ENCODE peak calls at places on chromosomes 7 and 10, in five cellular contexts. One of them, this sample, is unnamed.

GRCh38 chr10:88385601-88386203 is 197.4 kb downstream of the RNLS start:
- DNase-seq in NCI-H345: no peak
- DNase-seq in AG04449: no peak
- DNase-seq in hypothalamus: no peak
- DNase-seq in D341Med: peak
- DNase-seq in this sample: no peak

GRCh38 chr10:12394236-12395033 is 45.1 kb downstream of the CAMK1D start:
- DNase-seq in AG04449: no peak
- DNase-seq in D341Med: no peak
- DNase-seq in NCI-H345: no peak
- DNase-seq in hypothalamus: no peak
- DNase-seq in this sample: no peak

GRCh38 chr7:28754027-28754426 is 204.1 kb downstream of the TRIL start:
- DNase-seq in hypothalamus: peak
- DNase-seq in D341Med: no peak
- DNase-seq in NCI-H345: no peak
- DNase-seq in AG04449: no peak
- DNase-seq in this sample: no peak

GRCh38 chr7:110442386-110442837 is 648.5 kb upstream of the LRRN3 start:
- DNase-seq in hypothalamus: peak
- DNase-seq in NCI-H345: peak
- DNase-seq in D341Med: peak
- DNase-seq in AG04449: no peak
- DNase-seq in this sample: no peak

GRCh38 chr10:26697163-26697921 is at the start of gene PDSS1:
- DNase-seq in hypothalamus: peak
- DNase-seq in AG04449: no peak
- DNase-seq in D341Med: peak
- DNase-seq in NCI-H345: peak
- DNase-seq in this sample: peak

GRCh38 chr10:6082496-6083395 is 6.1 kb upstream of the RBM17 start:
- DNase-seq in NCI-H345: no peak
- DNase-seq in AG04449: no peak
- DNase-seq in hypothalamus: no peak
- DNase-seq in D341Med: no peak
- DNase-seq in this sample: no peak

GRCh38 chr7:38232475-38233366 is 40.7 kb downstream of the TARP start:
- DNase-seq in NCI-H345: no peak
- DNase-seq in hypothalamus: no peak
- DNase-seq in D341Med: no peak
- DNase-seq in AG04449: no peak
- DNase-seq in this sample: peak

GRCh38 chr10:76298329-76298728 is 866.9 kb downstream of the LRMDA start:
- DNase-seq in hypothalamus: no peak
- DNase-seq in D341Med: no peak
- DNase-seq in AG04449: no peak
- DNase-seq in NCI-H345: no peak
- DNase-seq in this sample: no peak

GRCh38 chr7:3914385-3914784 is 613.3 kb downstream of the SDK1 start:
- DNase-seq in hypothalamus: no peak
- DNase-seq in D341Med: no peak
- DNase-seq in AG04449: no peak
- DNase-seq in NCI-H345: no peak
- DNase-seq in this sample: no peak

GRCh38 chr7:140214075-140214684 is 37.4 kb upstream of the KDM7A start:
- DNase-seq in AG04449: no peak
- DNase-seq in NCI-H345: peak
- DNase-seq in hypothalamus: no peak
- DNase-seq in D341Med: no peak
- DNase-seq in this sample: no peak

GRCh38 chr10:132938472-132939329 is 3.7 kb downstream of the CFAP46 start:
- DNase-seq in D341Med: no peak
- DNase-seq in NCI-H345: peak
- DNase-seq in AG04449: no peak
- DNase-seq in hypothalamus: no peak
- DNase-seq in this sample: no peak

GRCh38 chr7:128443817-128444216 is 11.9 kb upstream of the HILPDA start:
- DNase-seq in AG04449: no peak
- DNase-seq in D341Med: no peak
- DNase-seq in NCI-H345: no peak
- DNase-seq in hypothalamus: no peak
- DNase-seq in this sample: no peak

GRCh38 chr7:27961255-27961654 is 219.3 kb downstream of the JAZF1 start:
- DNase-seq in hypothalamus: no peak
- DNase-seq in D341Med: no peak
- DNase-seq in AG04449: peak
- DNase-seq in NCI-H345: no peak
- DNase-seq in this sample: no peak

GRCh38 chr7:124085168-124085567 is 52.3 kb upstream of the TMEM229A start:
- DNase-seq in AG04449: no peak
- DNase-seq in D341Med: peak
- DNase-seq in hypothalamus: peak
- DNase-seq in NCI-H345: peak
- DNase-seq in this sample: no peak